ENCODE peak calls at places on chromosomes 12 and 14, in four cellular contexts. One of them, this sample, is unnamed.

GRCh38 chr14:30295980-30296379 is 263.0 kb upstream of the G2E3 start:
- DNase-seq in EL: no peak
- DNase-seq in brain microvascular endothelial cell: no peak
- DNase-seq in amniotic stem cell: no peak
- DNase-seq in this sample: no peak

GRCh38 chr12:56189336-56189917 is at the start of gene SMARCC2:
- DNase-seq in brain microvascular endothelial cell: peak
- DNase-seq in amniotic stem cell: peak
- DNase-seq in EL: peak
- DNase-seq in this sample: peak

GRCh38 chr12:3145036-3145435 is 67.9 kb downstream of the TSPAN9 start:
- DNase-seq in brain microvascular endothelial cell: no peak
- DNase-seq in EL: no peak
- DNase-seq in amniotic stem cell: no peak
- DNase-seq in this sample: no peak

GRCh38 chr14:42930058-42930457 is 1323.4 kb downstream of the LRFN5 start:
- DNase-seq in EL: no peak
- DNase-seq in brain microvascular endothelial cell: no peak
- DNase-seq in amniotic stem cell: no peak
- DNase-seq in this sample: no peak

GRCh38 chr12:98594050-98594853 is 766 bp downstream of the SLC25A3 start:
- DNase-seq in brain microvascular endothelial cell: no peak
- DNase-seq in EL: peak
- DNase-seq in amniotic stem cell: no peak
- DNase-seq in this sample: peak

GRCh38 chr12:108828774-108829173 is 28.6 kb downstream of the SSH1 start:
- DNase-seq in amniotic stem cell: peak
- DNase-seq in EL: peak
- DNase-seq in brain microvascular endothelial cell: peak
- DNase-seq in this sample: peak

GRCh38 chr14:37263656-37264236 is 66.0 kb downstream of the MIPOL1 start:
- DNase-seq in amniotic stem cell: no peak
- DNase-seq in brain microvascular endothelial cell: no peak
- DNase-seq in EL: no peak
- DNase-seq in this sample: no peak

GRCh38 chr12:84741727-84742126 is 170.9 kb downstream of the SLC6A15 start:
- DNase-seq in amniotic stem cell: no peak
- DNase-seq in brain microvascular endothelial cell: no peak
- DNase-seq in EL: peak
- DNase-seq in this sample: no peak

GRCh38 chr14:39491134-39491541 is 58.9 kb upstream of the FBXO33 start:
- DNase-seq in amniotic stem cell: no peak
- DNase-seq in brain microvascular endothelial cell: peak
- DNase-seq in EL: peak
- DNase-seq in this sample: peak

GRCh38 chr12:110903511-110903910 is 16.9 kb downstream of the MYL2 start:
- DNase-seq in EL: no peak
- DNase-seq in amniotic stem cell: no peak
- DNase-seq in brain microvascular endothelial cell: no peak
- DNase-seq in this sample: no peak

GRCh38 chr14:99568567-99569560 is 35.1 kb downstream of the CCDC85C start:
- DNase-seq in amniotic stem cell: peak
- DNase-seq in brain microvascular endothelial cell: no peak
- DNase-seq in EL: peak
- DNase-seq in this sample: peak

GRCh38 chr14:103138483-103139370 is 15.5 kb downstream of the TNFAIP2 start:
- DNase-seq in amniotic stem cell: no peak
- DNase-seq in brain microvascular endothelial cell: no peak
- DNase-seq in EL: no peak
- DNase-seq in this sample: no peak

GRCh38 chr12:752673-753400 is 458 bp downstream of the WNK1 start:
- DNase-seq in amniotic stem cell: peak
- DNase-seq in brain microvascular endothelial cell: peak
- DNase-seq in EL: peak
- DNase-seq in this sample: peak

GRCh38 chr12:42932937-42933336 is 343.4 kb upstream of the PRICKLE1 start:
- DNase-seq in EL: no peak
- DNase-seq in brain microvascular endothelial cell: no peak
- DNase-seq in amniotic stem cell: no peak
- DNase-seq in this sample: no peak

GRCh38 chr14:37988472-37988871 is 219.2 kb upstream of the SSTR1 start:
- DNase-seq in amniotic stem cell: no peak
- DNase-seq in brain microvascular endothelial cell: no peak
- DNase-seq in EL: peak
- DNase-seq in this sample: no peak

GRCh38 chr12:111842556-111843396 is 748 bp downstream of the MAPKAPK5 start:
- DNase-seq in brain microvascular endothelial cell: no peak
- DNase-seq in EL: peak
- DNase-seq in amniotic stem cell: no peak
- DNase-seq in this sample: peak

GRCh38 chr12:58425481-58426392 is 484.4 kb downstream of the ATP23 start:
- DNase-seq in amniotic stem cell: peak
- DNase-seq in EL: peak
- DNase-seq in brain microvascular endothelial cell: peak
- DNase-seq in this sample: peak

This sample was measured in dermis blood vessel endothelial cell.